ENCODE peak calls at places on chromosomes 4 and X, in eight cellular contexts. I is Peyer's patch, E is K562, H is uterus, W is HCT116, P is thyroid gland, S is tibial nerve, U is ovary. F is an unnamed sample.

GRCh38 chrX:2875798-2876399 is 47.2 kb downstream of the GYG2 start:
- DNase-seq in I (no peak), S (no peak), U (no peak), E (no peak), P (no peak), W (no peak), H (no peak), F (no peak)

GRCh38 chr4:4559596-4559995 is 17.7 kb upstream of the STX18 start:
- DNase-seq in S (no peak), W (no peak), E (no peak), P (no peak), H (no peak), U (no peak), I (no peak), F (no peak)

GRCh38 chr4:27066591-27066990 is 205.9 kb downstream of the STIM2 start:
- DNase-seq in I (no peak), S (peak; percentile 21), P (no peak), W (no peak), E (no peak), U (no peak), H (no peak), F (peak; percentile 41)

GRCh38 chrX:97551821-97552220 is 668.1 kb downstream of the RPA4 start:
- DNase-seq in S (no peak), H (no peak), E (no peak), I (no peak), U (no peak), P (no peak), W (no peak), F (no peak)

GRCh38 chrX:108736509-108737479 is at the start of gene IRS4:
- DNase-seq in W (no peak), I (no peak), U (peak; percentile 82), H (peak; percentile 48), P (peak; percentile 86), E (no peak), S (no peak), F (peak; percentile 15)

GRCh38 chr4:39295784-39296183 is 70.4 kb downstream of the RFC1 start:
- DNase-seq in E (no peak), S (no peak), H (no peak), U (no peak), P (no peak), I (no peak), W (no peak), F (no peak)

GRCh38 chr4:4521069-4521468 is 20.8 kb downstream of the STX18 start:
- DNase-seq in U (no peak), I (no peak), W (no peak), E (no peak), S (no peak), H (no peak), P (no peak), F (no peak)

GRCh38 chrX:78378476-78379115 is 51.2 kb upstream of the CYSLTR1 start:
- DNase-seq in W (no peak), E (no peak), H (no peak), U (no peak), S (no peak), P (no peak), I (no peak), F (no peak)

GRCh38 chr4:108135549-108136209 is 33.1 kb downstream of the LEF1 start:
- DNase-seq in U (no peak), S (no peak), W (no peak), E (peak; percentile 48), P (peak; percentile 15), I (no peak), H (no peak), F (peak; percentile 15)

GRCh38 chr4:80926446-80926845 is 104.1 kb upstream of the BMP3 start:
- DNase-seq in U (no peak), W (no peak), E (no peak), P (no peak), I (no peak), H (no peak), S (no peak), F (no peak)

GRCh38 chr4:85861064-85861767 is 386.3 kb downstream of the ARHGAP24 start:
- DNase-seq in H (no peak), U (no peak), W (no peak), E (no peak), I (no peak), S (no peak), P (no peak), F (no peak)

DNA sequence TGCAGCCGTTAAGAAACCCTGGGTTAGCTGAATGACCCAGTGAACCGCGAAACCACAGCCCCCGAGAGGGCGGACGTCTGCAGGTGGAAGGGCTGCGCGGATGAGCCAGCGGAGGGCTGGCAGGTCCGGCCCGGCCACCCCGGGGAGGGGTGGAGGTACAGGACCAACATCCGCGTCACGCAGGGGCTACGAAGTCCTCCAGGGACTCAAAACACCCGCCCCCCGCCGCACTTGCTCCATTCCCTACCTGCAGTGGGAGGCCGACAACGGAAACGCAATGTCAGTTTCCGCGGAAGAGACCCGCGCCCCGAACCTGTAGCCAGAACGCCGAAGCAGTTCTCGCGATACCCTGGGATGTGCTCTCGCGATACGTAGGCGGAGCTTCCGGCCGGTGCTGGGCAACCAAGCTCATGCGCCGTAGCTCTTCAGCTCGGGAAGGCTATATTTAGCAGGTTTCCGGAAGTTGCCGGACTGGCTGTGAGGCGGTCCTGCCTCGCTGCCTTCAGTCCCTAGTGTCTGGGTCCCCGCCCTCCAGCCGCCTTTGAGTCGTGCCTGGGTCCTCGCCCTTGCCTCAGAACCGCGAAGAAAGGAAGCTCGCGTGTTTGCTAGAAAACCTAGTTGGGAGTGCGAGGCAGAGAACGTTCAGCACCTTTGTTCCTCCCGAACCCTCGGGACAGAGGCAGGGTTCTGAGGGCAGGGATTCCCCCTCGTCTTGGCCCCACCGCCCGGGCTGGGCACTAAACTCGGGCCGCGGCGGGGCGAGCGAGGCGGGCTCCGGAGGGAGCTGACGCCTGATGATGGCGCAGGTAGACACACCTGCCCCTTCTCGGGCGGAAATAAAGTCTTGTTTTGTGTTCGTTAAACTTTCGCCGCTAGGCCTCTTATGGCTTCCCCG is at the start of the genes OFD1 and TRAPPC2:
- DNase-seq in E (peak; percentile 93), W (peak; percentile 87), U (peak; percentile 97), P (peak; percentile 92), S (peak; percentile 81), H (peak; percentile 94), I (peak; percentile 95), F (peak; percentile 90)
- TF ChIP-seq POLR2A in E (peak; percentile 94), W (peak; percentile 52), U (peak; percentile 96), P (peak; percentile 69), S (peak; percentile 91), H (peak; percentile 94), I (peak; percentile 99), F (peak; percentile 95)

DNA sequence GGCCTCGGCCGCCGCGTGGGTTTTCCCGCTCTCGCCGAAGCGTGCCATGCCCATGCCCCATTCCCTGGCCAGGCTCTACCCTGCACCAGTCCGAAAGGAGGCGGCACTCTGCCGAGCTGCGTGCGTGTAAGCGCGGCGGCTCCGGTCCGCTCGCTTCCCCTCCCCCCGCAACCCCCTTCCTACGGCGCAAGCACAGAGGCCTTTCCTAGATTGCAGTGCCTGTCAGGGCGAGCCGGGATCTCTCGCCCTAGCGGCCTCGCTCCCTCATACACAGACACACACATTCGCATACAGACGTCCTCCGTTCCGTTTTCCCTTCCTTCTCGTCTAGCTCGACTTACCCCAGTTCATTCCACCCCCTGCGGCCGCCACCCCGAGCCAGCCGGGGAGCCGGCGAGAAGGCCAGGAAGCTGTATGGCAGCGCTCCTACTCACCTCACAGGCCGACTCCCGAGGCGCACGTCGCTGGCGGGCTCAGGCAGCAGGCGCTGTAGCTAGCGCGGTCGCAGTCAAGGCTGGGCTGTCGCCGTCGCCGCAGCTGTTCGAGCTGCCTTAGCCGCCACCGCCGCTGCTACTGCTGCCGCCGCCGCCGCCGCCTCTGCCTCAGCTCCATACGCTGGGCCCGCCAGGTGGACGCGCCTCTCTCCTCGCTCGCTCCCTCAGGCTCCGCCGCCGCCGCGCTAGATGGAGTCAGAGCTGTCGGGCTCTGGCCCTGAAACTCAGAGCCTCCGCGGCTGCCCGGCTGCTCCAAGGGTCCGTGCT is 623 bp downstream of the NEXMIF start:
- DNase-seq in U (peak; percentile 60), S (no peak), W (no peak), H (peak; percentile 35), E (no peak), P (peak; percentile 62), I (peak; percentile 31), F (peak; percentile 46)
- TF ChIP-seq POLR2A in U (no peak), S (no peak), W (no peak), H (no peak), E (no peak), P (no peak), I (no peak), F (no peak)

GRCh38 chr4:37561196-37561802 is 124.9 kb downstream of the RELL1 start:
- DNase-seq in W (no peak), E (no peak), I (no peak), P (no peak), S (no peak), U (no peak), H (no peak), F (no peak)

GRCh38 chr4:37568494-37568893 is 117.7 kb downstream of the RELL1 start:
- DNase-seq in I (no peak), P (no peak), W (no peak), H (no peak), U (no peak), S (no peak), E (no peak), F (no peak)

GRCh38 chr4:37561803-37562207 is 124.4 kb downstream of the RELL1 start:
- DNase-seq in S (no peak), I (no peak), E (peak; percentile 46), H (no peak), P (no peak), W (no peak), U (no peak), F (no peak)

GRCh38 chr4:37567781-37568180 is 118.4 kb downstream of the RELL1 start:
- DNase-seq in U (no peak), E (no peak), S (no peak), I (no peak), H (no peak), P (no peak), W (no peak), F (no peak)

GRCh38 chr4:37562592-37562991 is 123.6 kb downstream of the RELL1 start:
- DNase-seq in I (no peak), S (no peak), H (no peak), P (no peak), W (no peak), U (no peak), E (no peak), F (no peak)
- TF ChIP-seq POLR2A in I (no peak), S (no peak), H (no peak), P (no peak), W (no peak), U (no peak), E (no peak), F (no peak)

DNA sequence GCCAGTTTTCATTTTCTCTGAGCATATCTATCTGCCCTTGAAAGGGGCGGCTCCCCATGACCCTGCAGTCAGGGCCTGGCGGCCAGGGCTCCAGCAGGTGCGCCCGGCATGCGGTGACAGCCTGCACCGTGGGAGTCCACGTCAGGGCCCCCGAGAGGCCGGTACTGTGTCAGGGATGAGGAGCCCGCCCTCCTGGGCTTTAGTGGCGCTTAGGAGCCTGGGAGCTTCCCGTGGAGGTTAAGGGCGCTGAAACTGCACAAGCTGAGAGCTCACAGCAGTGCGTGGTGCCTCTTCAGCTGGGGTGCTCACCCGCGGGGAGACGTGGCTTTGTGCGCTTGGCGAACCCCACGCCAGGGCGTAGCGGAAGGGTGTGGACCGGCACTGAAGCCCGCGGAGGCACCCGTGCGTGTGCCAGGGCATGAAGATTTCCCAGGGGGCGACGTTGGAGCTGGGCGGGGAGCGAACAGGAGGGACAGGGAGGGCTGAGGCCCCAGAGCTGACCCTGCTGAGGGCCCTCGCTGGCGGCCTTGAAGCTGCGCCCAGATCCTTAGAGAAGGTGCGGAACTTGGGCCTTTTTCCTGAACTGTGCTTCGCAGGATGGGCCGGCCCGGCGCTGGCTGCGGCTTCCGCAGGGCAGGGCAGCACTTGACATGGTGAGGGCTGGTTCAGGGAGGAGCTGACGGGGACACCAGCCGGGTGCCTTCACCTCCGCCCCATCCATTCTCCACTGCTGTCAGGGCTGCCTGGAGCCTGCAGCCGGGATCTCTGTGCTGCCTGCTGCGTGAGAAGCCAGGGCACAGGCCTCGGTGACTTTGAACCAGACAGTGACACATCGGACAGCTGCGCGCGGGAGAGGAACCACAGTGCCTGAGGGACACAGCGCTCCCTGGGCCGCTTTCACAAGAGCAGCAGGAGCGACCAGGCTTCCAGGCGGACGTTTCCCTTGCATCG is 32.9 kb downstream of the HTT-AS start:
- DNase-seq in W (no peak), P (peak; percentile 44), U (peak; percentile 69), I (peak; percentile 55), S (peak; percentile 33), E (no peak), H (peak; percentile 28), F (peak; percentile 10)
- TF ChIP-seq POLR2A in W (no peak), P (no peak), U (no peak), I (peak; percentile 70), S (no peak), E (no peak), H (no peak), F (no peak)

F was measured in prostate gland.